ENCODE peak calls at places on chromosomes 1 and 21, in six cellular contexts. One of them, this sample, is unnamed.

GRCh38 chr1:228006034-228006792 is 585 bp upstream of the WNT3A start:
- DNase-seq in endothelial cell of umbilical vein: no peak
- DNase-seq in transverse colon: no peak
- DNase-seq in ovary: no peak
- DNase-seq in stomach: peak; percentile 15
- DNase-seq in A549: no peak
- DNase-seq in this sample: no peak

GRCh38 chr1:185530215-185530614 is 204.0 kb upstream of the HMCN1 start:
- DNase-seq in transverse colon: no peak
- DNase-seq in ovary: no peak
- DNase-seq in stomach: no peak
- DNase-seq in A549: no peak
- DNase-seq in endothelial cell of umbilical vein: no peak
- DNase-seq in this sample: no peak

GRCh38 chr1:38740543-38740942 is 119.0 kb downstream of the RRAGC start:
- DNase-seq in stomach: no peak
- DNase-seq in transverse colon: no peak
- DNase-seq in ovary: no peak
- DNase-seq in endothelial cell of umbilical vein: no peak
- DNase-seq in A549: no peak
- DNase-seq in this sample: no peak

GRCh38 chr1:24149854-24150227 is 6.9 kb upstream of the IL22RA1 start:
- DNase-seq in stomach: peak; percentile 58
- DNase-seq in endothelial cell of umbilical vein: peak; percentile 45
- DNase-seq in transverse colon: peak; percentile 74
- DNase-seq in ovary: no peak
- DNase-seq in A549: peak; percentile 76
- DNase-seq in this sample: no peak

GRCh38 chr1:26787706-26788514 is at the start of gene PIGV:
- DNase-seq in A549: peak; percentile 76
- DNase-seq in transverse colon: peak; percentile 90
- DNase-seq in endothelial cell of umbilical vein: peak; percentile 90
- DNase-seq in ovary: peak; percentile 92
- DNase-seq in stomach: peak; percentile 89
- DNase-seq in this sample: peak; percentile 93

GRCh38 chr1:24443241-24443656 is 27.6 kb downstream of the NIPAL3 start:
- DNase-seq in stomach: no peak
- DNase-seq in A549: no peak
- DNase-seq in endothelial cell of umbilical vein: no peak
- DNase-seq in transverse colon: no peak
- DNase-seq in ovary: no peak
- DNase-seq in this sample: no peak

GRCh38 chr1:154326546-154327465 is 1.5 kb downstream of the ATP8B2 start:
- DNase-seq in endothelial cell of umbilical vein: peak; percentile 15
- DNase-seq in stomach: no peak
- DNase-seq in ovary: peak; percentile 65
- DNase-seq in transverse colon: no peak
- DNase-seq in A549: no peak
- DNase-seq in this sample: no peak

GRCh38 chr1:156836892-156837291 is 20.2 kb upstream of the SH2D2A start:
- DNase-seq in A549: no peak
- DNase-seq in endothelial cell of umbilical vein: no peak
- DNase-seq in transverse colon: no peak
- DNase-seq in ovary: no peak
- DNase-seq in stomach: no peak
- DNase-seq in this sample: no peak

GRCh38 chr1:118404024-118404423 is 219.0 kb upstream of the SPAG17 start:
- DNase-seq in A549: no peak
- DNase-seq in stomach: no peak
- DNase-seq in endothelial cell of umbilical vein: no peak
- DNase-seq in ovary: no peak
- DNase-seq in transverse colon: no peak
- DNase-seq in this sample: no peak

GRCh38 chr1:28973850-28974841 is 59.8 kb downstream of the EPB41 start:
- DNase-seq in endothelial cell of umbilical vein: no peak
- DNase-seq in stomach: no peak
- DNase-seq in ovary: no peak
- DNase-seq in A549: no peak
- DNase-seq in transverse colon: no peak
- DNase-seq in this sample: no peak

GRCh38 chr1:158016651-158017335 is 23.3 kb downstream of the KIRREL1 start:
- DNase-seq in transverse colon: no peak
- DNase-seq in ovary: no peak
- DNase-seq in A549: no peak
- DNase-seq in endothelial cell of umbilical vein: no peak
- DNase-seq in stomach: no peak
- DNase-seq in this sample: no peak

GRCh38 chr1:228280106-228280901 is 72.5 kb downstream of the OBSCN start:
- DNase-seq in stomach: no peak
- DNase-seq in A549: no peak
- DNase-seq in transverse colon: peak; percentile 4
- DNase-seq in endothelial cell of umbilical vein: no peak
- DNase-seq in ovary: no peak
- DNase-seq in this sample: peak; percentile 47

GRCh38 chr1:222976453-222976852 is 161.6 kb downstream of the DISP1 start:
- DNase-seq in ovary: no peak
- DNase-seq in A549: no peak
- DNase-seq in stomach: no peak
- DNase-seq in transverse colon: no peak
- DNase-seq in endothelial cell of umbilical vein: no peak
- DNase-seq in this sample: no peak

GRCh38 chr1:151213560-151213959 is 15.2 kb downstream of the PIP5K1A start:
- DNase-seq in transverse colon: no peak
- DNase-seq in A549: no peak
- DNase-seq in endothelial cell of umbilical vein: no peak
- DNase-seq in stomach: no peak
- DNase-seq in ovary: no peak
- DNase-seq in this sample: no peak

GRCh38 chr1:44676484-44677200 is 2.1 kb downstream of the ARMH1 start:
- DNase-seq in ovary: no peak
- DNase-seq in stomach: no peak
- DNase-seq in endothelial cell of umbilical vein: peak; percentile 15
- DNase-seq in A549: no peak
- DNase-seq in transverse colon: no peak
- DNase-seq in this sample: no peak

GRCh38 chr1:153945131-153945794 is 1.3 kb downstream of the DENND4B start:
- DNase-seq in A549: no peak
- DNase-seq in endothelial cell of umbilical vein: peak; percentile 35
- DNase-seq in transverse colon: peak; percentile 65
- DNase-seq in ovary: peak; percentile 57
- DNase-seq in stomach: peak; percentile 51
- DNase-seq in this sample: peak; percentile 88

GRCh38 chr21:33121715-33122475 is 52.0 kb downstream of the OLIG1 start:
- DNase-seq in transverse colon: no peak
- DNase-seq in ovary: no peak
- DNase-seq in endothelial cell of umbilical vein: peak; percentile 16
- DNase-seq in stomach: no peak
- DNase-seq in A549: no peak
- DNase-seq in this sample: no peak

GRCh38 chr1:207811920-207812720 is 60.3 kb downstream of the CD46 start:
- DNase-seq in A549: peak; percentile 73
- DNase-seq in transverse colon: no peak
- DNase-seq in endothelial cell of umbilical vein: peak; percentile 55
- DNase-seq in ovary: peak; percentile 64
- DNase-seq in stomach: peak; percentile 82
- DNase-seq in this sample: peak; percentile 86
- TF ChIP-seq POLR2A in A549: no peak
- TF ChIP-seq POLR2A in transverse colon: no peak
- TF ChIP-seq POLR2A in endothelial cell of umbilical vein: no peak
- TF ChIP-seq POLR2A in ovary: no peak
- TF ChIP-seq POLR2A in stomach: no peak
- TF ChIP-seq POLR2A in this sample: no peak

GRCh38 chr1:94866178-94866822 is 46.1 kb downstream of the SLC44A3 start:
- DNase-seq in A549: no peak
- DNase-seq in transverse colon: no peak
- DNase-seq in endothelial cell of umbilical vein: no peak
- DNase-seq in stomach: no peak
- DNase-seq in ovary: no peak
- DNase-seq in this sample: no peak
- H3K4me1 ChIP-seq in A549: peaks cover 37% of the 10 kb centered on the region
- H3K4me1 ChIP-seq in transverse colon: peaks cover 6% of the 10 kb centered on the region
- H3K4me1 ChIP-seq in endothelial cell of umbilical vein: peaks cover 33% of the 10 kb centered on the region
- H3K4me1 ChIP-seq in stomach: peaks cover 48% of the 10 kb centered on the region
- H3K4me1 ChIP-seq in ovary: peaks cover 16% of the 10 kb centered on the region
- H3K4me1 ChIP-seq in this sample: peaks cover 52% of the 10 kb centered on the region

GRCh38 chr1:93613895-93614294 is 67.7 kb downstream of the BCAR3 start:
- DNase-seq in ovary: peak; percentile 60
- DNase-seq in transverse colon: no peak
- DNase-seq in stomach: peak; percentile 54
- DNase-seq in endothelial cell of umbilical vein: no peak
- DNase-seq in A549: no peak
- DNase-seq in this sample: no peak
- H3K27ac ChIP-seq in ovary: peak overlapping the region; percentile 50
- H3K27ac ChIP-seq in transverse colon: peak overlapping the region; percentile 91
- H3K27ac ChIP-seq in stomach: peak overlapping the region; percentile 87
- H3K27ac ChIP-seq in endothelial cell of umbilical vein: no peak overlapping the region
- H3K27ac ChIP-seq in A549: peak overlapping the region; percentile 99
- H3K27ac ChIP-seq in this sample: peak overlapping the region; percentile 67

DNA sequence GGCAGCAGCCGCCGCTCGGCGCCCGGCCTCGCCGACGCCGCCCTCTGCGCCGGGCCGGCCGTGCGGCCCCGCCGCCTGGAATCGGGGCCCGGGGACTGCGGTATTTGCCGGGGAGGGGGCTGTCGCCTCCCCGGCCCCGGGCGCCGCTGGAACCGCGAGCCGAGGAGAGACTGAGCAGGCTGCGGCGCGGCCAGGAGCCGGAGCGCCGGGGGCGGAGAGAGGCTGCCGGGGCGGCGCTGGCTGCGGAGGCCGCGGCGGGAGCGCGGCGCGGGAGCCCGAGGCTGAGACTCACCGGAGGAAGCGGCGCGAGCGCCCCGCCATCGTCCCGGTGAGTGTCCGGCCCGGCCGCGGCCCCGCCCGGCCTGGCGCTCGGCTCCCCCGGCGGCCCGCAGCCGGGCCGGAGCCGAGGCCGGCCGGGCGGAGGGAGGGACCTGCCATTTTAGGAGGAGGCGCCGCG is 756 bp downstream of the DYRK1A start:
- DNase-seq in A549: no peak
- DNase-seq in transverse colon: peak; percentile 19
- DNase-seq in stomach: peak; percentile 27
- DNase-seq in endothelial cell of umbilical vein: no peak
- DNase-seq in ovary: no peak
- DNase-seq in this sample: peak; percentile 28
- TF ChIP-seq POLR2A in A549: no peak
- TF ChIP-seq POLR2A in transverse colon: no peak
- TF ChIP-seq POLR2A in stomach: no peak
- TF ChIP-seq POLR2A in endothelial cell of umbilical vein: no peak
- TF ChIP-seq POLR2A in ovary: no peak
- TF ChIP-seq POLR2A in this sample: no peak

DNA sequence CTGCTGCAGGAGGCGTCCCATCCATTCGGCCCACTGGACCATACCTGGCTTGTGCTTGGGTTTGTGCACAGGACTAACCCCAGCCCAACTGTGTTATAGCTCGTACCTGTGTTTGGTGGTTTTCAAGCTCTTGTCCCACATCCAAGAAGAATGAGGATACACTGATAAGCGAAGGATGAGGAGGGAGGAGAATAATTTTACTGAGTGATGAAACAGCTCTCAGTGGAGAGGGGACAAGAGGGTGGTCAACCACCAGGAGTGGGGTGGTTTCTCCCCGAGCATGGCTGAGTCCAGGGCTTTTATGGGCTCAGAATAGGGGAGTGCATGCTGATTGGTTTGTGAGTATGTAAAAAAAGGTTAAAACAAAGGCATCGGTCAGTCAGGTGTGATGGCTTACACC is 12.1 kb upstream of the USP48 start:
- DNase-seq in transverse colon: no peak
- DNase-seq in A549: no peak
- DNase-seq in stomach: no peak
- DNase-seq in endothelial cell of umbilical vein: no peak
- DNase-seq in ovary: no peak
- DNase-seq in this sample: no peak
- H3K4me1 ChIP-seq in transverse colon: no peaks in the 10 kb centered on the region
- H3K4me1 ChIP-seq in A549: no peaks in the 10 kb centered on the region
- H3K4me1 ChIP-seq in stomach: no peaks in the 10 kb centered on the region
- H3K4me1 ChIP-seq in endothelial cell of umbilical vein: no peaks in the 10 kb centered on the region
- H3K4me1 ChIP-seq in ovary: no peaks in the 10 kb centered on the region
- H3K4me1 ChIP-seq in this sample: no peaks in the 10 kb centered on the region

GRCh38 chr1:14758962-14759361 is 160.5 kb downstream of the KAZN start:
- DNase-seq in ovary: no peak
- DNase-seq in stomach: no peak
- DNase-seq in endothelial cell of umbilical vein: no peak
- DNase-seq in transverse colon: no peak
- DNase-seq in A549: no peak
- DNase-seq in this sample: no peak

GRCh38 chr1:14757260-14757625 is 158.8 kb downstream of the KAZN start:
- DNase-seq in A549: no peak
- DNase-seq in ovary: no peak
- DNase-seq in transverse colon: no peak
- DNase-seq in stomach: no peak
- DNase-seq in endothelial cell of umbilical vein: no peak
- DNase-seq in this sample: no peak

GRCh38 chr1:14761754-14762153 is 163.3 kb downstream of the KAZN start:
- DNase-seq in stomach: no peak
- DNase-seq in ovary: no peak
- DNase-seq in endothelial cell of umbilical vein: no peak
- DNase-seq in transverse colon: no peak
- DNase-seq in A549: no peak
- DNase-seq in this sample: no peak

GRCh38 chr1:14760780-14761179 is 162.3 kb downstream of the KAZN start:
- DNase-seq in stomach: no peak
- DNase-seq in ovary: no peak
- DNase-seq in transverse colon: no peak
- DNase-seq in endothelial cell of umbilical vein: no peak
- DNase-seq in A549: no peak
- DNase-seq in this sample: no peak

DNA sequence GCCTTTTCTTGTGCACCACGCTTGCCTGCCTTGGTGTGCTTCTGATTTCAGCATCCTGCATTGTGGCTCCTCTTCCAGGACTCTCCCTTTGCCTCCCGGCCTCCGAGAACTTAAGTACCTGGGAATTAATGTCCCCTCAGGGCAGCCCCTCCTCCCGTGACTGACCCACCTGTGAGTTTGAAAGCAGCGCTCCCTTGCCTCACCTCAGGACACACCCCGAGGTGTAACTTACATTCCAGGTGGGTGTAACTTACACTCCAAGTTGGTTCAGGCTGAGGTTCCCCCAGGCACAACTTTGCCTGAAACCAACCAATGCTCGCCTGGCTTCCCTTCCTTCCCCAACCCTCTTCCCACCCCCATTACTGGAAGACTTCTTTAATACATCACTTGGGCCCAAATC is 161.4 kb downstream of the KAZN start:
- DNase-seq in stomach: no peak
- DNase-seq in endothelial cell of umbilical vein: no peak
- DNase-seq in transverse colon: no peak
- DNase-seq in ovary: no peak
- DNase-seq in A549: no peak
- DNase-seq in this sample: no peak
- H3K27ac ChIP-seq in stomach: no peak overlapping the region
- H3K27ac ChIP-seq in endothelial cell of umbilical vein: no peak overlapping the region
- H3K27ac ChIP-seq in transverse colon: no peak overlapping the region
- H3K27ac ChIP-seq in ovary: no peak overlapping the region
- H3K27ac ChIP-seq in A549: no peak overlapping the region
- H3K27ac ChIP-seq in this sample: no peak overlapping the region